ENCODE peak calls at places on chromosomes 2 and 18, in four cellular contexts. Q, H, I and P are unnamed samples.

GRCh38 chr2:215511454-215512346 is 75.8 kb upstream of the FN1 start:
- DNase-seq in Q (no peak), H (no peak), I (no peak), P (no peak)

GRCh38 chr18:61541673-61542072 is 208.4 kb downstream of the CDH20 start:
- DNase-seq in Q (no peak), H (no peak), I (no peak), P (no peak)

GRCh38 chr2:57552885-57553284 is 493.7 kb upstream of the VRK2 start:
- DNase-seq in Q (no peak), H (no peak), I (no peak), P (no peak)

GRCh38 chr18:48885266-48885950 is 65.4 kb downstream of the SMAD7 start:
- DNase-seq in Q (no peak), H (no peak), I (no peak), P (no peak)

GRCh38 chr2:60961457-60961856 is 56.1 kb upstream of the PEX13 start:
- DNase-seq in Q (peak), H (no peak), I (no peak), P (no peak)

GRCh38 chr2:98805412-98806265 is 74.7 kb upstream of the MGAT4A start:
- DNase-seq in Q (peak), H (no peak), I (no peak), P (peak)

GRCh38 chr2:170973492-170974303 is 44.6 kb downstream of the GORASP2 start:
- DNase-seq in Q (peak), H (peak), I (peak), P (peak)

GRCh38 chr2:145108385-145108784 is 588.5 kb upstream of the ZEB2 start:
- DNase-seq in Q (no peak), H (no peak), I (no peak), P (no peak)

GRCh38 chr2:39068757-39069515 is 51.9 kb downstream of the SOS1 start:
- DNase-seq in Q (no peak), H (no peak), I (no peak), P (no peak)

GRCh38 chr18:22314406-22314805 is 103.3 kb downstream of the CTAGE1 start:
- DNase-seq in Q (peak), H (no peak), I (no peak), P (no peak)

GRCh38 chr2:64168756-64169155 is 24.5 kb upstream of the PELI1 start:
- DNase-seq in Q (no peak), H (no peak), I (no peak), P (no peak)

GRCh38 chr18:51151568-51152511 is 45.6 kb downstream of the MEX3C start:
- DNase-seq in Q (no peak), H (no peak), I (peak), P (no peak)